ENCODE peak calls at places on chromosomes 4 and X, in four cellular contexts. One of them, this sample, is unnamed.

GRCh38 chr4:163484906-163485305 is 9.6 kb upstream of the TMA16 start:
- DNase-seq in GM13977: peak; percentile 35
- DNase-seq in Jurkat, Clone E6-1: peak; percentile 65
- DNase-seq in SW480: peak; percentile 12
- DNase-seq in this sample: peak; percentile 57

GRCh38 chrX:88604433-88605221 is 142.4 kb upstream of the CPXCR1 start:
- DNase-seq in Jurkat, Clone E6-1: no peak
- DNase-seq in SW480: no peak
- DNase-seq in GM13977: no peak
- DNase-seq in this sample: no peak

GRCh38 chr4:48985976-48986653 is at the start of gene CWH43:
- DNase-seq in Jurkat, Clone E6-1: no peak
- DNase-seq in SW480: no peak
- DNase-seq in GM13977: no peak
- DNase-seq in this sample: no peak

GRCh38 chr4:153246446-153247115 is 42.3 kb downstream of the TRIM2 start:
- DNase-seq in Jurkat, Clone E6-1: no peak
- DNase-seq in GM13977: no peak
- DNase-seq in SW480: peak; percentile 54
- DNase-seq in this sample: no peak

GRCh38 chrX:70386240-70386639 is 36.9 kb upstream of the GDPD2 start:
- DNase-seq in SW480: no peak
- DNase-seq in Jurkat, Clone E6-1: no peak
- DNase-seq in GM13977: no peak
- DNase-seq in this sample: no peak

GRCh38 chr4:7941111-7942018 is 1.7 kb upstream of the AFAP1 start:
- DNase-seq in GM13977: no peak
- DNase-seq in Jurkat, Clone E6-1: no peak
- DNase-seq in SW480: no peak
- DNase-seq in this sample: no peak

GRCh38 chr4:139901516-139902327 is 236.1 kb downstream of the MGST2 start:
- DNase-seq in GM13977: no peak
- DNase-seq in SW480: no peak
- DNase-seq in Jurkat, Clone E6-1: no peak
- DNase-seq in this sample: no peak

GRCh38 chr4:1576961-1577814 is 106.9 kb downstream of the FAM53A start:
- DNase-seq in SW480: no peak
- DNase-seq in Jurkat, Clone E6-1: no peak
- DNase-seq in GM13977: no peak
- DNase-seq in this sample: no peak

GRCh38 chr4:57443308-57444243 is 333.4 kb upstream of the IGFBP7 start:
- DNase-seq in SW480: no peak
- DNase-seq in Jurkat, Clone E6-1: no peak
- DNase-seq in GM13977: no peak
- DNase-seq in this sample: no peak

GRCh38 chr4:108255203-108255747 is 86.5 kb upstream of the LEF1 start:
- DNase-seq in SW480: no peak
- DNase-seq in Jurkat, Clone E6-1: no peak
- DNase-seq in GM13977: no peak
- DNase-seq in this sample: no peak

GRCh38 chrX:136215559-136215958 is 35.6 kb downstream of the MAP7D3 start:
- DNase-seq in GM13977: no peak
- DNase-seq in SW480: no peak
- DNase-seq in Jurkat, Clone E6-1: no peak
- DNase-seq in this sample: no peak

GRCh38 chr4:117823388-117823787 is 210.9 kb upstream of the NDST3 start:
- DNase-seq in Jurkat, Clone E6-1: no peak
- DNase-seq in GM13977: no peak
- DNase-seq in SW480: no peak
- DNase-seq in this sample: no peak

GRCh38 chrX:7283741-7284140 is 135.8 kb upstream of the PUDP start:
- DNase-seq in GM13977: no peak
- DNase-seq in SW480: no peak
- DNase-seq in Jurkat, Clone E6-1: no peak
- DNase-seq in this sample: no peak

GRCh38 chrX:135688137-135688536 is 25.3 kb upstream of the CT45A1 start:
- DNase-seq in GM13977: no peak
- DNase-seq in SW480: no peak
- DNase-seq in Jurkat, Clone E6-1: no peak
- DNase-seq in this sample: no peak